ENCODE peak calls at places on chromosomes 1 and 21, in four cellular contexts. H, I, P and B are unnamed samples.

GRCh38 chr1:91699339-91699970 is 186.5 kb downstream of the TGFBR3 start:
- DNase-seq in P (peak), H (no peak), I (no peak), B (peak)

GRCh38 chr1:236282159-236282716 is 480 bp upstream of the ERO1B start:
- DNase-seq in P (peak), H (no peak), I (no peak), B (peak)

GRCh38 chr1:228870041-228870713 is 134.9 kb downstream of the RHOU start:
- DNase-seq in I (no peak), P (no peak), H (no peak), B (no peak)

GRCh38 chr21:30426732-30427131 is 1.0 kb upstream of the KRTAP13-3 start:
- DNase-seq in I (no peak), P (no peak), H (no peak), B (no peak)

GRCh38 chr1:204725821-204726448 is 40.4 kb upstream of the LRRN2 start:
- DNase-seq in P (no peak), H (no peak), I (no peak), B (no peak)

GRCh38 chr1:220966874-220967631 is 87.8 kb downstream of the HLX start:
- DNase-seq in I (no peak), P (peak), H (no peak), B (no peak)

GRCh38 chr21:14072761-14073535 is 137.8 kb downstream of the LIPI start:
- DNase-seq in I (no peak), H (no peak), P (no peak), B (no peak)

GRCh38 chr1:178932966-178933603 is 62.2 kb upstream of the ANGPTL1 start:
- DNase-seq in I (no peak), H (no peak), P (no peak), B (no peak)